ENCODE peak calls at places on chromosome 20, in four cellular contexts. C is H9, Z is neuronal stem cell, N is mesendoderm. X is an unnamed sample.

GRCh38 chr20:54257090-54257816 is 49.4 kb downstream of the PFDN4 start:
- DNase-seq in N (peak; percentile 83), C (no peak), Z (no peak), X (peak; percentile 95)

GRCh38 chr20:37669062-37669772 is 24.6 kb upstream of the CTNNBL1 start:
- DNase-seq in C (peak; percentile 61), N (peak; percentile 80), Z (no peak), X (no peak)

GRCh38 chr20:21102691-21103311 is 3.4 kb downstream of the LINC00237 start:
- DNase-seq in Z (no peak), C (peak; percentile 76), N (peak; percentile 73), X (peak; percentile 29)

GRCh38 chr20:11235058-11235457 is 561.3 kb upstream of the JAG1 start:
- DNase-seq in N (peak; percentile 95), Z (no peak), C (peak; percentile 43), X (no peak)

GRCh38 chr20:56362833-56363413 is 4.1 kb downstream of the FAM210B start:
- DNase-seq in N (peak; percentile 27), C (peak; percentile 44), Z (no peak), X (no peak)

GRCh38 chr20:48295966-48296421 is 510.7 kb upstream of the SULF2 start:
- DNase-seq in N (peak; percentile 95), Z (peak; percentile 15), C (no peak), X (peak; percentile 30)

GRCh38 chr20:43666376-43667328 is at the start of gene MYBL2:
- DNase-seq in C (peak; percentile 87), Z (peak; percentile 73), N (peak; percentile 85), X (peak; percentile 82)

GRCh38 chr20:54174452-54175175 is 828 bp upstream of the CYP24A1 start:
- DNase-seq in N (peak; percentile 19), Z (peak; percentile 18), C (no peak), X (no peak)

GRCh38 chr20:23132930-23133559 is 46.9 kb upstream of the CD93 start:
- DNase-seq in Z (no peak), N (peak; percentile 35), C (no peak), X (no peak)

GRCh38 chr20:58141496-58141895 is 87.0 kb downstream of the ANKRD60 start:
- DNase-seq in N (no peak), Z (no peak), C (no peak), X (no peak)

GRCh38 chr20:57653910-57654309 is 33.7 kb upstream of the ZBP1 start:
- DNase-seq in Z (no peak), N (no peak), C (no peak), X (no peak)

GRCh38 chr20:44138859-44139258 is 48.1 kb downstream of the JPH2 start:
- DNase-seq in C (no peak), Z (no peak), N (no peak), X (no peak)

GRCh38 chr20:54995021-54995420 is 519.6 kb downstream of the DOK5 start:
- DNase-seq in N (peak; percentile 11), Z (peak; percentile 6), C (peak; percentile 32), X (no peak)

GRCh38 chr20:34083137-34083536 is 28.9 kb downstream of the EIF2S2 start:
- DNase-seq in Z (no peak), N (no peak), C (no peak), X (no peak)

GRCh38 chr20:8212286-8212685 is 80.2 kb downstream of the PLCB1 start:
- DNase-seq in Z (no peak), N (no peak), C (no peak), X (no peak)

GRCh38 chr20:63957004-63957689 is 931 bp upstream of the UCKL1 start:
- DNase-seq in C (peak; percentile 95), Z (no peak), N (peak; percentile 90), X (peak; percentile 63)

GRCh38 chr20:44848254-44849015 is 37.1 kb upstream of the YWHAB start:
- DNase-seq in C (no peak), Z (no peak), N (no peak), X (no peak)

GRCh38 chr20:48623176-48623905 is 204.5 kb downstream of the PREX1 start:
- DNase-seq in N (peak; percentile 47), C (no peak), Z (no peak), X (no peak)

GRCh38 chr20:40046703-40047102 is 642.3 kb downstream of the MAFB start:
- DNase-seq in Z (no peak), N (no peak), C (no peak), X (no peak)

GRCh38 chr20:54848984-54849538 is 373.7 kb downstream of the DOK5 start:
- DNase-seq in N (no peak), C (no peak), Z (no peak), X (no peak)

GRCh38 chr20:20894280-20894679 is 181.8 kb upstream of the RALGAPA2 start:
- DNase-seq in C (no peak), N (no peak), Z (no peak), X (no peak)

GRCh38 chr20:51220293-51220706 is 197.4 kb upstream of the KCNG1 start:
- DNase-seq in N (peak; percentile 60), C (peak; percentile 76), Z (no peak), X (peak; percentile 55)

GRCh38 chr20:23111307-23111943 is 25.3 kb upstream of the CD93 start:
- DNase-seq in C (no peak), Z (no peak), N (no peak), X (no peak)

GRCh38 chr20:51586005-51586440 is 43.5 kb upstream of the NFATC2 start:
- DNase-seq in Z (no peak), C (no peak), N (peak; percentile 90), X (peak; percentile 89)

GRCh38 chr20:38155811-38156210 is 9.3 kb downstream of the TGM2 start:
- DNase-seq in Z (no peak), C (no peak), N (no peak), X (no peak)

GRCh38 chr20:16729080-16729479 is 746 bp upstream of the SNRPB2 start:
- DNase-seq in C (no peak), Z (no peak), N (no peak), X (no peak)

GRCh38 chr20:56831795-56832194 is 202.7 kb downstream of the TFAP2C start:
- DNase-seq in N (no peak), C (no peak), Z (no peak), X (no peak)

GRCh38 chr20:6588296-6588695 is 179.2 kb upstream of the BMP2 start:
- DNase-seq in C (no peak), N (no peak), Z (no peak), X (no peak)

GRCh38 chr20:35735828-35736470 is 6.1 kb downstream of the RBM39 start:
- DNase-seq in N (no peak), C (no peak), Z (no peak), X (no peak)
- H3K4me1 ChIP-seq in N (peaks cover 4% of the 10 kb centered on the region), C (no peaks in the 10 kb centered on the region), Z (peaks cover 9% of the 10 kb centered on the region), X (no peaks in the 10 kb centered on the region)

DNA sequence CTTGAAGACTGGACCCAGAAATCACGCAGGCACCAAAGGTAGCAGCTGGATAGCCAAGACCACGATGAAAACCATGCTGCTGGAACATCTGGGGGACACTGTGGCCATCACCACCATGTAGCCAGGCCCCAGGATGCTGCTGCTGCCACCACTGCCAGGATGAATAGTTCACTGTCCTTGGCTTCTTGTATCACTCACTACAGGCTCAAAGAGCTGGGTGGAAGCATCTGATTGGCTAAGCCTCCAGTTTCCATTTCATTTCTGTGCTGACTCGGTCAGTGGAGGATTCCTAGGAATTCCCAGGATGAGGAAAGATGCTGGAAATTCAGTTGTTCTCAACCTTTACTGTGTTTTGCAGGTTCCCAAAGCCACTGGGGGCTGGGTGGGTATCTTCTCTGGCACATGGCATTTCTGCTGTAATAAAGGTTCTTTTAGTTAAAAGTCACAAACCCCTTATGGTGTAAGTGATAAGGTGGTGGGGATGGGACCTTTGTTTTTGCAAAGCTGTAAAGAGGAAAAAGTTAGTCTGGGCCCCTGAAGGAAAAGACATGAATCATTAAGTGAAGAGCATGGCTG is 75.5 kb upstream of the RNF24 start:
- DNase-seq in C (no peak), Z (no peak), N (peak; percentile 62), X (peak; percentile 49)
- H3K23ac ChIP-seq in C (no peak overlapping the region), Z (no peak overlapping the region), N (no peak overlapping the region), X (no peak overlapping the region)

DNA sequence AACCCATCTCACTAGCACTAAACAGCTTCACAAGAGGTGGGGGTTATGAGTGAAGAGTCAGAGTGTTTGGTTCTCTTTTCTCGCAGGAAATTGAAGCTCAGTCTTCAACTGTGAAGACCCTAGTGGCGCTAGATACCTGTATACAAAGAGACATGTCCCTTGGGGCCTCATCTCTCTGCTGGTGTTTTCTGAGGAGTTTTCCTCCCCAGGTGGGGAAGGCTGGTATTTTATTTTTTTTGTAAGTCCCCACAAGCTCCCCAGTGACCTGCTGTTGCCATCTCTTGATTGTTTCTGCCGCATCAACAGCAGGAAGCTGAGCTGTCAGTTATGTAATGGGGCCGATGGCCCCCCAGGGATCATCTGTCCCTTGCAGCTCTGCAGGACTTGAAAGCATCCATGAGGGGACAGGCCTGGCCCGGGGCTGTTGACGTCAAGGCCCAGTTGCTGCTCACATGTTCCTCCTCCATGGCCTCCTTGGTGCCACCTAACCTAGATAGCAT is 23.1 kb downstream of the STK35 start:
- DNase-seq in Z (no peak), N (no peak), C (no peak), X (no peak)
- H3K4me1 ChIP-seq in Z (peaks cover 9% of the 10 kb centered on the region), N (peaks cover 2% of the 10 kb centered on the region), C (no peaks in the 10 kb centered on the region), X (peaks cover 5% of the 10 kb centered on the region)

GRCh38 chr20:41050361-41051019 is 21.9 kb downstream of the TOP1 start:
- DNase-seq in Z (no peak), N (peak; percentile 51), C (no peak), X (peak; percentile 78)

GRCh38 chr20:41048475-41049242 is 20.0 kb downstream of the TOP1 start:
- DNase-seq in N (peak; percentile 42), C (no peak), Z (no peak), X (no peak)

GRCh38 chr20:41049451-41049850 is 20.8 kb downstream of the TOP1 start:
- DNase-seq in C (no peak), Z (no peak), N (no peak), X (no peak)

GRCh38 chr20:41052742-41053419 is 24.3 kb downstream of the TOP1 start:
- DNase-seq in C (no peak), Z (no peak), N (no peak), X (peak; percentile 80)

DNA sequence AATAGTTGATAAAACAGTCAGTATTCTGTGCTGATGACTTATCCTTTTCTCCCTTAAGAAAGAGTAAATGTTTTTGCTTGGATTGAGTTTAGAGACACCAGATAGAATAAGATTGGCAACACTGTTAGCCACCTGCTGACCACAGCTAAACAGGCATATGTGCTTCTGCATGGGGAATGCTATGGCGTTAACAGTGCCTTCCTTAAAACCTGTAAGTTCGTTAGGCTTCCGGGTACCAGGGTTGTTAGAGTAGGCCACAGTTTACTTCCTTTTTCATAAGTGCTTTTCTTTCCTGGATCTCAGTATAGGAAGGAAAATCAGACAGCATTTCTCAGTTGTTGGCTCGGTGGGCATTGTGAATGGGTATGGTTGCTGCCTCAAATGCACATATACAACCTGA is 22.8 kb downstream of the TOP1 start:
- DNase-seq in N (no peak), C (no peak), Z (no peak), X (no peak)
- H3K23ac ChIP-seq in N (no peak overlapping the region), C (no peak overlapping the region), Z (no peak overlapping the region), X (no peak overlapping the region)